ENCODE peak calls at places on chromosomes 13 and 19, in five cellular contexts. One of them, this sample, is unnamed.

GRCh38 chr19:39196320-39196719 is 444 bp upstream of the NCCRP1 start:
- DNase-seq in activated CD8-positive, alpha-beta memory T cell treated with anti-CD3 and anti-CD28 coated beads for 4 hours: no peak
- DNase-seq in hypothalamus: no peak
- DNase-seq in T-helper 17 cell: no peak
- DNase-seq in small intestine: no peak
- DNase-seq in this sample: no peak

GRCh38 chr19:50551713-50552187 is 16.5 kb downstream of the LRRC4B start:
- DNase-seq in activated CD8-positive, alpha-beta memory T cell treated with anti-CD3 and anti-CD28 coated beads for 4 hours: no peak
- DNase-seq in hypothalamus: peak; percentile 42
- DNase-seq in T-helper 17 cell: no peak
- DNase-seq in small intestine: no peak
- DNase-seq in this sample: no peak

GRCh38 chr13:51549050-51549449 is 35.2 kb upstream of the WDFY2 start:
- DNase-seq in activated CD8-positive, alpha-beta memory T cell treated with anti-CD3 and anti-CD28 coated beads for 4 hours: no peak
- DNase-seq in hypothalamus: no peak
- DNase-seq in T-helper 17 cell: no peak
- DNase-seq in small intestine: peak; percentile 18
- DNase-seq in this sample: no peak

GRCh38 chr13:32001392-32001768 is 30.2 kb upstream of the FRY start:
- DNase-seq in activated CD8-positive, alpha-beta memory T cell treated with anti-CD3 and anti-CD28 coated beads for 4 hours: no peak
- DNase-seq in hypothalamus: no peak
- DNase-seq in T-helper 17 cell: no peak
- DNase-seq in small intestine: peak; percentile 68
- DNase-seq in this sample: peak; percentile 40

GRCh38 chr19:50728084-50728737 is 5.0 kb downstream of the CLEC11A start:
- DNase-seq in activated CD8-positive, alpha-beta memory T cell treated with anti-CD3 and anti-CD28 coated beads for 4 hours: peak; percentile 79
- DNase-seq in hypothalamus: peak; percentile 33
- DNase-seq in T-helper 17 cell: no peak
- DNase-seq in small intestine: no peak
- DNase-seq in this sample: peak; percentile 83

GRCh38 chr13:53513199-53513598 is 484.6 kb downstream of the OLFM4 start:
- DNase-seq in activated CD8-positive, alpha-beta memory T cell treated with anti-CD3 and anti-CD28 coated beads for 4 hours: no peak
- DNase-seq in hypothalamus: no peak
- DNase-seq in T-helper 17 cell: no peak
- DNase-seq in small intestine: peak; percentile 3
- DNase-seq in this sample: no peak

GRCh38 chr19:35806597-35806996 is 6.0 kb downstream of the PRODH2 start:
- DNase-seq in activated CD8-positive, alpha-beta memory T cell treated with anti-CD3 and anti-CD28 coated beads for 4 hours: no peak
- DNase-seq in hypothalamus: no peak
- DNase-seq in T-helper 17 cell: no peak
- DNase-seq in small intestine: no peak
- DNase-seq in this sample: no peak

GRCh38 chr13:91078093-91078679 is 269.3 kb upstream of the MIR17HG start:
- DNase-seq in activated CD8-positive, alpha-beta memory T cell treated with anti-CD3 and anti-CD28 coated beads for 4 hours: no peak
- DNase-seq in hypothalamus: no peak
- DNase-seq in T-helper 17 cell: no peak
- DNase-seq in small intestine: peak; percentile 11
- DNase-seq in this sample: no peak

GRCh38 chr13:48626726-48627451 is 26.8 kb upstream of the CYSLTR2 start:
- DNase-seq in activated CD8-positive, alpha-beta memory T cell treated with anti-CD3 and anti-CD28 coated beads for 4 hours: no peak
- DNase-seq in hypothalamus: no peak
- DNase-seq in T-helper 17 cell: no peak
- DNase-seq in small intestine: no peak
- DNase-seq in this sample: no peak

GRCh38 chr19:7522923-7523667 is 671 bp downstream of the MCOLN1 start:
- DNase-seq in activated CD8-positive, alpha-beta memory T cell treated with anti-CD3 and anti-CD28 coated beads for 4 hours: no peak
- DNase-seq in hypothalamus: no peak
- DNase-seq in T-helper 17 cell: no peak
- DNase-seq in small intestine: no peak
- DNase-seq in this sample: no peak

GRCh38 chr13:30105381-30105780 is 202.0 kb downstream of the KATNAL1 start:
- DNase-seq in activated CD8-positive, alpha-beta memory T cell treated with anti-CD3 and anti-CD28 coated beads for 4 hours: no peak
- DNase-seq in hypothalamus: no peak
- DNase-seq in T-helper 17 cell: no peak
- DNase-seq in small intestine: no peak
- DNase-seq in this sample: no peak

GRCh38 chr19:51546650-51547396 is 15.4 kb upstream of the SIGLEC6 start:
- DNase-seq in activated CD8-positive, alpha-beta memory T cell treated with anti-CD3 and anti-CD28 coated beads for 4 hours: peak; percentile 25
- DNase-seq in hypothalamus: no peak
- DNase-seq in T-helper 17 cell: no peak
- DNase-seq in small intestine: no peak
- DNase-seq in this sample: no peak

GRCh38 chr13:46469064-46469463 is 82.0 kb upstream of the RUBCNL start:
- DNase-seq in activated CD8-positive, alpha-beta memory T cell treated with anti-CD3 and anti-CD28 coated beads for 4 hours: no peak
- DNase-seq in hypothalamus: no peak
- DNase-seq in T-helper 17 cell: no peak
- DNase-seq in small intestine: no peak
- DNase-seq in this sample: no peak

GRCh38 chr13:67880916-67881315 is 650.8 kb upstream of the PCDH9 start:
- DNase-seq in activated CD8-positive, alpha-beta memory T cell treated with anti-CD3 and anti-CD28 coated beads for 4 hours: no peak
- DNase-seq in hypothalamus: no peak
- DNase-seq in T-helper 17 cell: no peak
- DNase-seq in small intestine: no peak
- DNase-seq in this sample: no peak

GRCh38 chr13:30744056-30744684 is 8.8 kb downstream of the ALOX5AP start:
- DNase-seq in activated CD8-positive, alpha-beta memory T cell treated with anti-CD3 and anti-CD28 coated beads for 4 hours: peak; percentile 82
- DNase-seq in hypothalamus: no peak
- DNase-seq in T-helper 17 cell: peak; percentile 80
- DNase-seq in small intestine: peak; percentile 90
- DNase-seq in this sample: peak; percentile 84

GRCh38 chr19:30391554-30392551 is 19.7 kb downstream of the ZNF536 start:
- DNase-seq in activated CD8-positive, alpha-beta memory T cell treated with anti-CD3 and anti-CD28 coated beads for 4 hours: no peak
- DNase-seq in hypothalamus: no peak
- DNase-seq in T-helper 17 cell: no peak
- DNase-seq in small intestine: no peak
- DNase-seq in this sample: no peak

GRCh38 chr13:65854431-65854830 is 1375.7 kb downstream of the PCDH9 start:
- DNase-seq in activated CD8-positive, alpha-beta memory T cell treated with anti-CD3 and anti-CD28 coated beads for 4 hours: no peak
- DNase-seq in hypothalamus: no peak
- DNase-seq in T-helper 17 cell: no peak
- DNase-seq in small intestine: no peak
- DNase-seq in this sample: no peak

GRCh38 chr13:74575729-74576125 is 441.5 kb upstream of the KLF12 start:
- DNase-seq in activated CD8-positive, alpha-beta memory T cell treated with anti-CD3 and anti-CD28 coated beads for 4 hours: peak; percentile 14
- DNase-seq in hypothalamus: peak; percentile 26
- DNase-seq in T-helper 17 cell: peak; percentile 8
- DNase-seq in small intestine: peak; percentile 3
- DNase-seq in this sample: peak; percentile 91

GRCh38 chr19:58409010-58409790 is 751 bp downstream of the ZNF584 start:
- DNase-seq in activated CD8-positive, alpha-beta memory T cell treated with anti-CD3 and anti-CD28 coated beads for 4 hours: no peak
- DNase-seq in hypothalamus: no peak
- DNase-seq in T-helper 17 cell: no peak
- DNase-seq in small intestine: no peak
- DNase-seq in this sample: no peak

GRCh38 chr13:113369881-113370280 is 6.0 kb upstream of the GRTP1 start:
- DNase-seq in activated CD8-positive, alpha-beta memory T cell treated with anti-CD3 and anti-CD28 coated beads for 4 hours: no peak
- DNase-seq in hypothalamus: no peak
- DNase-seq in T-helper 17 cell: no peak
- DNase-seq in small intestine: no peak
- DNase-seq in this sample: no peak

GRCh38 chr13:90315061-90315460 is 1032.4 kb upstream of the MIR17HG start:
- DNase-seq in activated CD8-positive, alpha-beta memory T cell treated with anti-CD3 and anti-CD28 coated beads for 4 hours: no peak
- DNase-seq in hypothalamus: no peak
- DNase-seq in T-helper 17 cell: no peak
- DNase-seq in small intestine: no peak
- DNase-seq in this sample: no peak

GRCh38 chr13:33236021-33236420 is 49.5 kb downstream of the STARD13 start:
- DNase-seq in activated CD8-positive, alpha-beta memory T cell treated with anti-CD3 and anti-CD28 coated beads for 4 hours: no peak
- DNase-seq in hypothalamus: no peak
- DNase-seq in T-helper 17 cell: no peak
- DNase-seq in small intestine: no peak
- DNase-seq in this sample: no peak

GRCh38 chr13:46015374-46015773 is 37.2 kb downstream of the ZC3H13 start:
- DNase-seq in activated CD8-positive, alpha-beta memory T cell treated with anti-CD3 and anti-CD28 coated beads for 4 hours: no peak
- DNase-seq in hypothalamus: no peak
- DNase-seq in T-helper 17 cell: no peak
- DNase-seq in small intestine: no peak
- DNase-seq in this sample: no peak

GRCh38 chr13:96819375-96819774 is 174.9 kb downstream of the OXGR1 start:
- DNase-seq in activated CD8-positive, alpha-beta memory T cell treated with anti-CD3 and anti-CD28 coated beads for 4 hours: no peak
- DNase-seq in hypothalamus: no peak
- DNase-seq in T-helper 17 cell: no peak
- DNase-seq in small intestine: no peak
- DNase-seq in this sample: no peak

GRCh38 chr19:18422530-18423191 is 3.5 kb downstream of the SSBP4 start:
- DNase-seq in activated CD8-positive, alpha-beta memory T cell treated with anti-CD3 and anti-CD28 coated beads for 4 hours: no peak
- DNase-seq in hypothalamus: no peak
- DNase-seq in T-helper 17 cell: peak; percentile 40
- DNase-seq in small intestine: no peak
- DNase-seq in this sample: no peak

GRCh38 chr13:24459234-24459633 is 53.3 kb downstream of the PARP4 start:
- DNase-seq in activated CD8-positive, alpha-beta memory T cell treated with anti-CD3 and anti-CD28 coated beads for 4 hours: no peak
- DNase-seq in hypothalamus: no peak
- DNase-seq in T-helper 17 cell: no peak
- DNase-seq in small intestine: peak; percentile 14
- DNase-seq in this sample: no peak

GRCh38 chr19:42099336-42099925 is 23.5 kb downstream of the ZNF574 start:
- DNase-seq in activated CD8-positive, alpha-beta memory T cell treated with anti-CD3 and anti-CD28 coated beads for 4 hours: no peak
- DNase-seq in hypothalamus: no peak
- DNase-seq in T-helper 17 cell: no peak
- DNase-seq in small intestine: no peak
- DNase-seq in this sample: no peak

GRCh38 chr19:47002106-47002766 is 17.4 kb upstream of the NPAS1 start:
- DNase-seq in activated CD8-positive, alpha-beta memory T cell treated with anti-CD3 and anti-CD28 coated beads for 4 hours: no peak
- DNase-seq in hypothalamus: no peak
- DNase-seq in T-helper 17 cell: no peak
- DNase-seq in small intestine: peak; percentile 40
- DNase-seq in this sample: no peak

GRCh38 chr13:83752141-83752540 is 130.1 kb downstream of the SLITRK1 start:
- DNase-seq in activated CD8-positive, alpha-beta memory T cell treated with anti-CD3 and anti-CD28 coated beads for 4 hours: no peak
- DNase-seq in hypothalamus: no peak
- DNase-seq in T-helper 17 cell: no peak
- DNase-seq in small intestine: no peak
- DNase-seq in this sample: no peak

GRCh38 chr13:51814825-51815650 is 11.1 kb upstream of the DHRS12 start:
- DNase-seq in activated CD8-positive, alpha-beta memory T cell treated with anti-CD3 and anti-CD28 coated beads for 4 hours: peak; percentile 61
- DNase-seq in hypothalamus: no peak
- DNase-seq in T-helper 17 cell: peak; percentile 61
- DNase-seq in small intestine: peak; percentile 82
- DNase-seq in this sample: peak; percentile 62

GRCh38 chr13:41835871-41836270 is 125.0 kb downstream of the VWA8 start:
- DNase-seq in activated CD8-positive, alpha-beta memory T cell treated with anti-CD3 and anti-CD28 coated beads for 4 hours: no peak
- DNase-seq in hypothalamus: no peak
- DNase-seq in T-helper 17 cell: no peak
- DNase-seq in small intestine: no peak
- DNase-seq in this sample: no peak

GRCh38 chr19:57664269-57665127 is 4.2 kb upstream of the ZSCAN4 start:
- DNase-seq in activated CD8-positive, alpha-beta memory T cell treated with anti-CD3 and anti-CD28 coated beads for 4 hours: no peak
- DNase-seq in hypothalamus: peak; percentile 5
- DNase-seq in T-helper 17 cell: no peak
- DNase-seq in small intestine: peak; percentile 37
- DNase-seq in this sample: peak; percentile 87

GRCh38 chr19:44305457-44305856 is 632 bp upstream of the ZNF235 start:
- DNase-seq in activated CD8-positive, alpha-beta memory T cell treated with anti-CD3 and anti-CD28 coated beads for 4 hours: no peak
- DNase-seq in hypothalamus: no peak
- DNase-seq in T-helper 17 cell: no peak
- DNase-seq in small intestine: no peak
- DNase-seq in this sample: no peak

GRCh38 chr13:110265682-110266430 is 41.1 kb downstream of the COL4A1 start:
- DNase-seq in activated CD8-positive, alpha-beta memory T cell treated with anti-CD3 and anti-CD28 coated beads for 4 hours: no peak
- DNase-seq in hypothalamus: no peak
- DNase-seq in T-helper 17 cell: no peak
- DNase-seq in small intestine: no peak
- DNase-seq in this sample: peak; percentile 81

GRCh38 chr19:17737690-17738153 is 13.6 kb upstream of the FCHO1 start:
- DNase-seq in activated CD8-positive, alpha-beta memory T cell treated with anti-CD3 and anti-CD28 coated beads for 4 hours: no peak
- DNase-seq in hypothalamus: no peak
- DNase-seq in T-helper 17 cell: no peak
- DNase-seq in small intestine: no peak
- DNase-seq in this sample: no peak

GRCh38 chr19:17755533-17755885 is 4.2 kb downstream of the FCHO1 start:
- DNase-seq in activated CD8-positive, alpha-beta memory T cell treated with anti-CD3 and anti-CD28 coated beads for 4 hours: no peak
- DNase-seq in hypothalamus: no peak
- DNase-seq in T-helper 17 cell: no peak
- DNase-seq in small intestine: no peak
- DNase-seq in this sample: no peak

GRCh38 chr19:2478324-2478755 is 2.4 kb downstream of the GADD45B start:
- DNase-seq in activated CD8-positive, alpha-beta memory T cell treated with anti-CD3 and anti-CD28 coated beads for 4 hours: no peak
- DNase-seq in hypothalamus: no peak
- DNase-seq in T-helper 17 cell: peak; percentile 48
- DNase-seq in small intestine: peak; percentile 79
- DNase-seq in this sample: peak; percentile 83

This sample was measured in upper lobe of left lung.